ENCODE peak calls at places on chromosomes 6 and 20, in eight cellular contexts. A, P, Y, D, X, K, C and G are unnamed samples. For H3K4me1, the result is how much of the 10 kb centered on the place peaks cover.

GRCh38 chr6:109662192-109662591 is 28.8 kb downstream of the AK9 start:
- DNase-seq in A (no peak), P (no peak), Y (no peak), D (no peak), X (no peak), K (no peak), C (no peak), G (no peak)

GRCh38 chr20:61526907-61527306 is 274.8 kb downstream of the CDH4 start:
- DNase-seq in A (no peak), P (no peak), Y (no peak), D (no peak), X (no peak), K (no peak), C (no peak), G (no peak)

GRCh38 chr6:19156443-19156842 is 680.7 kb upstream of the ID4 start:
- DNase-seq in A (no peak), P (no peak), Y (no peak), D (no peak), X (no peak), K (no peak), C (no peak), G (no peak)

GRCh38 chr6:57257911-57258541 is 35.9 kb upstream of the RAB23 start:
- DNase-seq in A (no peak), P (no peak), Y (no peak), D (no peak), X (no peak), K (no peak), C (no peak), G (no peak)

GRCh38 chr6:109718991-109719390 is 27.9 kb downstream of the FIG4 start:
- DNase-seq in A (no peak), P (no peak), Y (no peak), D (no peak), X (no peak), K (no peak), C (no peak), G (no peak)

GRCh38 chr20:59031326-59032022 is 661 bp downstream of the ATP5F1E start:
- DNase-seq in A (no peak), P (no peak), Y (no peak), D (no peak), X (no peak), K (no peak), C (no peak), G (no peak)

GRCh38 chr20:24837721-24838456 is 111.2 kb upstream of the CST7 start:
- DNase-seq in A (no peak), P (no peak), Y (no peak), D (no peak), X (no peak), K (no peak), C (no peak), G (no peak)

GRCh38 chr20:49907405-49908257 is 7.7 kb downstream of the SPATA2 start:
- DNase-seq in A (no peak), P (no peak), Y (no peak), D (no peak), X (no peak), K (no peak), C (no peak), G (no peak)

GRCh38 chr6:41650120-41650519 is 11.9 kb downstream of the MDFI start:
- DNase-seq in A (no peak), P (no peak), Y (no peak), D (peak), X (no peak), K (no peak), C (no peak), G (no peak)

GRCh38 chr6:163489584-163489983 is 75.1 kb downstream of the QKI start:
- DNase-seq in A (no peak), P (no peak), Y (no peak), D (no peak), X (no peak), K (no peak), C (no peak), G (no peak)

GRCh38 chr6:91711518-91711917 is 1124.6 kb upstream of the MAP3K7 start:
- DNase-seq in A (no peak), P (no peak), Y (no peak), D (no peak), X (no peak), K (no peak), C (no peak), G (no peak)

GRCh38 chr6:56693246-56693607 is 50.5 kb upstream of the DST start:
- DNase-seq in A (peak), P (peak), Y (no peak), D (peak), X (no peak), K (peak), C (peak), G (no peak)

GRCh38 chr20:42441196-42441861 is 748.4 kb downstream of the PTPRT start:
- DNase-seq in A (no peak), P (no peak), Y (no peak), D (no peak), X (no peak), K (no peak), C (peak), G (no peak)

GRCh38 chr6:17086469-17086868 is 15.4 kb upstream of the STMND1 start:
- DNase-seq in A (peak), P (peak), Y (peak), D (no peak), X (peak), K (no peak), C (no peak), G (no peak)

GRCh38 chr20:41038149-41038877 is 9.7 kb downstream of the TOP1 start:
- DNase-seq in A (no peak), P (no peak), Y (no peak), D (no peak), X (no peak), K (no peak), C (no peak), G (no peak)

GRCh38 chr6:74066168-74066871 is 370.3 kb downstream of the CD109 start:
- DNase-seq in A (no peak), P (no peak), Y (no peak), D (no peak), X (no peak), K (no peak), C (no peak), G (no peak)

GRCh38 chr20:50642288-50642803 is 49.0 kb downstream of the RIPOR3 start:
- DNase-seq in A (no peak), P (no peak), Y (peak), D (no peak), X (no peak), K (no peak), C (no peak), G (no peak)

GRCh38 chr6:83853178-83853967 is at the start of gene RIPPLY2:
- DNase-seq in A (peak), P (peak), Y (peak), D (peak), X (no peak), K (no peak), C (peak), G (peak)

GRCh38 chr6:168216741-168217140 is 102.8 kb downstream of the DACT2 start:
- DNase-seq in A (no peak), P (no peak), Y (peak), D (no peak), X (no peak), K (no peak), C (no peak), G (no peak)

GRCh38 chr6:159761135-159761872 is 541 bp upstream of the ACAT2 start:
- DNase-seq in A (peak), P (peak), Y (peak), D (peak), X (no peak), K (no peak), C (peak), G (no peak)

GRCh38 chr6:130933712-130934200 is 106.5 kb downstream of the SMLR1 start:
- DNase-seq in A (no peak), P (no peak), Y (no peak), D (no peak), X (no peak), K (no peak), C (no peak), G (no peak)
- H3K4me1 ChIP-seq in A (under half), P (under half), Y (under half), D (under half), X (under half), K (half or more), C (under half), G (under half)

GRCh38 chr6:165844801-165845364 is 181.8 kb upstream of the PDE10A start:
- DNase-seq in A (no peak), P (no peak), Y (no peak), D (no peak), X (no peak), K (no peak), C (no peak), G (no peak)
- H3K4me1 ChIP-seq in A (under half), P (under half), Y (under half), D (under half), X (under half), K (under half), C (under half), G (under half)

DNA sequence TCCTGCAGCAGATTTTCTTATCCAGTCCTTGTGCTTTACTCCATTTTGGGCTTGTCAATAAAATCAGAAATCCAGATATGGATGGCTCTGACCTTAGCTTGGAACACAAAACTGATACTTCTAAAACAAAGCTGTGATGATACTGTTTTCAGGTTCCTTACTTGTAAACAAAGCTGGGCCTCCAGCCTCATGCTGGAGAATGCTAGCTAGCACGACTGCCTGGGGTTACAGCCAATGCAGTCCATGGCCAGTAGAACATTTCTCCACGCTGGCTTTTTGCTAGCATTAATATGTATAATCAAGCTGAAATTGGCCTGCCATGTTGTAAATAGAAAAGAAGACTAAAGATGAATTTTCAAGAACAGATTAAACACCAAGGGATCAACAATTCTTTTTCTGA is 63.9 kb downstream of the MTHFD1L start:
- DNase-seq in A (no peak), P (no peak), Y (no peak), D (no peak), X (no peak), K (no peak), C (no peak), G (no peak)
- H3K4me1 ChIP-seq in A (under half), P (under half), Y (under half), D (under half), X (under half), K (under half), C (under half), G (under half)

GRCh38 chr6:6678811-6679210 is 90.3 kb downstream of the LY86 start:
- DNase-seq in A (no peak), P (no peak), Y (peak), D (no peak), X (no peak), K (no peak), C (no peak), G (no peak)
- H3K4me1 ChIP-seq in A (under half), P (under half), Y (under half), D (under half), X (under half), K (under half), C (under half), G (under half)

GRCh38 chr6:144659202-144659731 is 374.1 kb downstream of the UTRN start:
- DNase-seq in A (peak), P (peak), Y (peak), D (no peak), X (no peak), K (no peak), C (no peak), G (peak)
- H3K4me1 ChIP-seq in A (half or more), P (under half), Y (half or more), D (under half), X (under half), K (under half), C (under half), G (under half)

GRCh38 chr20:44590980-44591778 is 8.8 kb downstream of the PKIG start:
- DNase-seq in A (no peak), P (no peak), Y (no peak), D (no peak), X (no peak), K (no peak), C (no peak), G (no peak)
- H3K4me1 ChIP-seq in A (under half), P (under half), Y (under half), D (under half), X (under half), K (under half), C (half or more), G (under half)

GRCh38 chr20:53958240-53958639 is 112.2 kb downstream of the BCAS1 start:
- DNase-seq in A (no peak), P (no peak), Y (no peak), D (no peak), X (no peak), K (no peak), C (no peak), G (no peak)
- H3K4me1 ChIP-seq in A (under half), P (under half), Y (under half), D (under half), X (under half), K (under half), C (under half), G (under half)

DNA sequence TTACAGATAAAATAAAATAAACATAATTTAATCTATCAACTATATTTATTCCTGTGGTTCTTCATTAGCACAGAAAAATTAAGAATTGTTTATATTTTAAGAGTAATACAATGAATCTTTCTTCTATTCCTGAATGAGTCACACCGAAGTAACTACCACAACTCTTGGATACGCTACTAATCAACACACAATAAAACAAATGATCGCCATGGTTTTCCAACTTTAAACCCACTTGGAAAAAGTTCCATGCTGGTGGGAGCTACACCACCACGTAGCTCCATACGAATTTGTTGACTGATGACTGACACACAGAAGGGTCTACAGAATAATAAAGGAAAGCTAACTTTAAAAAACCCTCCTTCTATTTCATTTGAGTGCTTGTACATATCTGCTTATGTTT is 135.8 kb upstream of the NEDD9 start:
- DNase-seq in A (no peak), P (no peak), Y (no peak), D (no peak), X (no peak), K (no peak), C (no peak), G (no peak)
- H3K4me1 ChIP-seq in A (under half), P (under half), Y (under half), D (under half), X (under half), K (under half), C (under half), G (under half)